ENCODE peak calls at places on chromosomes 4 and X, in eight cellular contexts. O, Z, L, E, U, A, K and G are unnamed samples.

GRCh38 chr4:6855692-6856297 is 53.8 kb upstream of the TBC1D14 start:
- DNase-seq in O (peak), Z (no peak), L (no peak), E (peak), U (no peak), A (no peak), K (no peak), G (no peak)

GRCh38 chr4:147003956-147004580 is 58.4 kb upstream of the TTC29 start:
- DNase-seq in O (no peak), Z (no peak), L (no peak), E (no peak), U (no peak), A (no peak), K (no peak), G (no peak)

GRCh38 chrX:8179653-8180052 is 8.6 kb upstream of the VCX2 start:
- DNase-seq in O (no peak), Z (no peak), L (no peak), E (no peak), U (no peak), A (no peak), K (no peak), G (no peak)

GRCh38 chr4:87114245-87115062 is 106.0 kb downstream of the KLHL8 start:
- DNase-seq in O (no peak), Z (no peak), L (no peak), E (no peak), U (peak), A (no peak), K (no peak), G (no peak)

GRCh38 chr4:64584981-64585557 is 175.8 kb upstream of the TECRL start:
- DNase-seq in O (peak), Z (no peak), L (peak), E (peak), U (peak), A (no peak), K (no peak), G (no peak)

GRCh38 chr4:7457201-7458065 is 22.7 kb upstream of the PSAPL1 start:
- DNase-seq in O (no peak), Z (no peak), L (no peak), E (no peak), U (no peak), A (no peak), K (no peak), G (no peak)

GRCh38 chrX:112688242-112688641 is 8.5 kb upstream of the LHFPL1 start:
- DNase-seq in O (no peak), Z (no peak), L (no peak), E (no peak), U (no peak), A (no peak), K (no peak), G (no peak)

GRCh38 chr4:86497980-86498379 is 96.1 kb upstream of the PTPN13 start:
- DNase-seq in O (no peak), Z (no peak), L (no peak), E (no peak), U (no peak), A (no peak), K (no peak), G (no peak)

GRCh38 chrX:12894074-12894691 is 12.2 kb upstream of the TLR8 start:
- DNase-seq in O (peak), Z (no peak), L (peak), E (no peak), U (peak), A (peak), K (no peak), G (no peak)

GRCh38 chr4:40190880-40191815 is 5.7 kb upstream of the RHOH start:
- DNase-seq in O (no peak), Z (no peak), L (peak), E (no peak), U (no peak), A (no peak), K (no peak), G (no peak)

GRCh38 chrX:40085714-40086113 is 12.0 kb downstream of the BCOR start:
- DNase-seq in O (no peak), Z (no peak), L (no peak), E (no peak), U (no peak), A (no peak), K (no peak), G (no peak)

GRCh38 chr4:73508651-73509050 is 27.1 kb downstream of the AFM start:
- DNase-seq in O (no peak), Z (no peak), L (no peak), E (no peak), U (no peak), A (peak), K (no peak), G (no peak)

GRCh38 chr4:156615066-156615514 is 356.5 kb downstream of the PDGFC start:
- DNase-seq in O (peak), Z (no peak), L (no peak), E (peak), U (no peak), A (no peak), K (no peak), G (no peak)

GRCh38 chr4:20432098-20432497 is 180.4 kb downstream of the SLIT2 start:
- DNase-seq in O (no peak), Z (no peak), L (no peak), E (peak), U (no peak), A (no peak), K (no peak), G (no peak)

GRCh38 chrX:17412692-17413091 is 37.7 kb downstream of the NHS start:
- DNase-seq in O (peak), Z (no peak), L (no peak), E (peak), U (no peak), A (no peak), K (no peak), G (no peak)

GRCh38 chrX:45840411-45840950 is 639.8 kb upstream of the DIPK2B start:
- DNase-seq in O (no peak), Z (no peak), L (no peak), E (no peak), U (no peak), A (no peak), K (no peak), G (no peak)

GRCh38 chr4:78907638-78908037 is 31.6 kb downstream of the PAQR3 start:
- DNase-seq in O (no peak), Z (no peak), L (no peak), E (no peak), U (no peak), A (no peak), K (no peak), G (no peak)

GRCh38 chrX:110146521-110146920 is 143.6 kb downstream of the TMEM164 start:
- DNase-seq in O (peak), Z (no peak), L (peak), E (no peak), U (peak), A (peak), K (no peak), G (no peak)

GRCh38 chr4:113540859-113541258 is 220.7 kb downstream of the CAMK2D start:
- DNase-seq in O (peak), Z (no peak), L (no peak), E (peak), U (no peak), A (no peak), K (no peak), G (no peak)

GRCh38 chr4:24622435-24622834 is 38.1 kb upstream of the DHX15 start:
- DNase-seq in O (no peak), Z (no peak), L (no peak), E (no peak), U (no peak), A (no peak), K (no peak), G (no peak)

GRCh38 chrX:18877472-18877871 is 106.4 kb downstream of the PHKA2 start:
- DNase-seq in O (no peak), Z (no peak), L (no peak), E (no peak), U (no peak), A (peak), K (no peak), G (no peak)

GRCh38 chr4:8238515-8239053 is 31.0 kb upstream of the HTRA3 start:
- DNase-seq in O (no peak), Z (no peak), L (peak), E (no peak), U (peak), A (no peak), K (no peak), G (no peak)

GRCh38 chr4:89303177-89303576 is 4.4 kb downstream of the GPRIN3 start:
- DNase-seq in O (no peak), Z (no peak), L (no peak), E (no peak), U (no peak), A (peak), K (no peak), G (peak)

GRCh38 chrX:9846631-9847030 is 60.4 kb downstream of the SHROOM2 start:
- DNase-seq in O (no peak), Z (no peak), L (no peak), E (peak), U (no peak), A (no peak), K (no peak), G (no peak)

GRCh38 chr4:38673109-38673978 is 9.3 kb downstream of the KLF3 start:
- DNase-seq in O (no peak), Z (no peak), L (no peak), E (no peak), U (no peak), A (peak), K (no peak), G (no peak)

GRCh38 chr4:15027921-15028435 is 25.7 kb downstream of the CPEB2 start:
- DNase-seq in O (no peak), Z (no peak), L (no peak), E (no peak), U (no peak), A (no peak), K (no peak), G (no peak)

GRCh38 chr4:25890653-25891485 is 23.2 kb upstream of the SMIM20 start:
- DNase-seq in O (no peak), Z (no peak), L (no peak), E (no peak), U (no peak), A (no peak), K (no peak), G (no peak)

GRCh38 chr4:88999392-88999791 is 57.6 kb downstream of the FAM13A start:
- DNase-seq in O (no peak), Z (no peak), L (no peak), E (no peak), U (no peak), A (no peak), K (no peak), G (no peak)

GRCh38 chrX:9133426-9133825 is 99.5 kb upstream of the FAM9B start:
- DNase-seq in O (peak), Z (no peak), L (no peak), E (peak), U (no peak), A (no peak), K (no peak), G (no peak)

GRCh38 chr4:75658881-75659280 is 14.3 kb downstream of the G3BP2 start:
- DNase-seq in O (peak), Z (no peak), L (no peak), E (peak), U (no peak), A (no peak), K (no peak), G (no peak)

GRCh38 chr4:175443547-175443946 is 368.5 kb downstream of the GPM6A start:
- DNase-seq in O (no peak), Z (no peak), L (peak), E (no peak), U (no peak), A (no peak), K (no peak), G (no peak)

GRCh38 chr4:180950377-180950776 is 1292.8 kb upstream of the TENM3 start:
- DNase-seq in O (no peak), Z (no peak), L (no peak), E (no peak), U (no peak), A (no peak), K (no peak), G (no peak)

GRCh38 chr4:136395212-136395722 is 1137.0 kb downstream of the PCDH18 start:
- DNase-seq in O (no peak), Z (no peak), L (no peak), E (no peak), U (no peak), A (no peak), K (no peak), G (no peak)

GRCh38 chr4:1409079-1409805 is 3.0 kb upstream of the NKX1-1 start:
- DNase-seq in O (no peak), Z (no peak), L (no peak), E (no peak), U (no peak), A (peak), K (no peak), G (no peak)

GRCh38 chr4:1407657-1408333 is 1.6 kb upstream of the NKX1-1 start:
- DNase-seq in O (no peak), Z (no peak), L (no peak), E (no peak), U (no peak), A (no peak), K (no peak), G (no peak)

GRCh38 chr4:1409806-1410425 is 3.7 kb upstream of the NKX1-1 start:
- DNase-seq in O (no peak), Z (no peak), L (no peak), E (no peak), U (no peak), A (no peak), K (no peak), G (no peak)

GRCh38 chr4:1406946-1407656 is 859 bp upstream of the NKX1-1 start:
- DNase-seq in O (no peak), Z (no peak), L (no peak), E (no peak), U (no peak), A (no peak), K (no peak), G (no peak)

DNA sequence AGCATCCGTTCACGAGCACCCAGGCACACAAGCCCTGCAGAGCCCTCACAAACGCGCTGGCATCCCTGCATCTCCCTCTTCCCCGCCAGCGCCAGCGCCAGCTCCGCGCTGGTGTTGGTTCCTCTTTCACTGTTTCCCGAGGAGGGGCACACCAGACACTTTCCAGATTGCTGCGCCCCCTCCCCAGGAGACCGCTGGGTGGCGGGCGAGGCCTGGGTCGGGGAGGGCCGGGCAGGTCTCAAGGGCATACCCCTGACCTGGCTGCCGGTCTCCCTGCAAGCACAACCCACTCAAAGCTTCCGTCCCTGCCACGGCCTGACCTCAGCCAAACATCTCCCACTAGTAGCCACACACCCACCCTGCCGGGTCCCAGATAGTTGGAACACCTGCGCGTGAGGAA is 2.2 kb upstream of the NKX1-1 start:
- DNase-seq in O (no peak), Z (no peak), L (no peak), E (no peak), U (peak), A (peak), K (no peak), G (no peak)
- TF ChIP-seq CTCF in O (no peak), Z (no peak), L (no peak), E (no peak), U (no peak), A (no peak), K (no peak), G (no peak)

GRCh38 chr4:124334119-124334518 is 378.4 kb downstream of the ANKRD50 start:
- DNase-seq in O (peak), Z (peak), L (peak), E (peak), U (peak), A (no peak), K (no peak), G (no peak)
- TF ChIP-seq CTCF in O (peak), Z (peak), L (peak), E (peak), U (peak), A (no peak), K (peak), G (peak)

GRCh38 chr4:184538023-184538599 is 63.8 kb upstream of the IRF2 start:
- DNase-seq in O (peak), Z (peak), L (peak), E (peak), U (peak), A (peak), K (peak), G (peak)
- TF ChIP-seq CTCF in O (peak), Z (peak), L (peak), E (peak), U (peak), A (peak), K (peak), G (peak)

DNA sequence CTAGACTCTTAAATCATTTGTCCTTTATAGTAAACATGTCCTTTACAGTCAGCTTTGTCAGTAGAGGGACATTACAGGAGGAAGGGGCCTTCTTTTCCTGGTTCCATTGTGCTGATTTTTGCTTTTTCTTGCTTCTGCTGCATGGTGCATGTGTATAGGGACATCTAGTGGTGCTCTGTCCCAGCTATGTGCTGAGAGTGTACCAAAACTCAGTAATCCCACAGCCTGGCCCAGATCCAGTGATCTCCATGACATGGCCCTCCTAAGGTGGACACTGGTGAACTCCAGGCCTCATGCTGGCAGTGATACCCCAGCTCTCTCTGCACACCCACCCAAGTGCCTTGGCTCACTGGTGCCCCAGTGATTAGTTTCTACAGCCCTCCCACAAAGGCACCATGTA is 45.2 kb downstream of the MAGEB17 start:
- DNase-seq in O (peak), Z (no peak), L (peak), E (no peak), U (peak), A (no peak), K (no peak), G (no peak)
- TF ChIP-seq CTCF in O (peak), Z (peak), L (peak), E (peak), U (no peak), A (no peak), K (no peak), G (no peak)

GRCh38 chr4:123545569-123546122 is 149.1 kb downstream of the SPRY1 start:
- DNase-seq in O (no peak), Z (peak), L (no peak), E (peak), U (no peak), A (no peak), K (no peak), G (no peak)
- TF ChIP-seq CTCF in O (no peak), Z (no peak), L (no peak), E (no peak), U (no peak), A (no peak), K (no peak), G (no peak)

GRCh38 chr4:80614319-80614718 is 278.8 kb downstream of the CFAP299 start:
- DNase-seq in O (no peak), Z (no peak), L (no peak), E (no peak), U (no peak), A (no peak), K (no peak), G (no peak)

GRCh38 chr4:80615099-80615498 is 279.6 kb downstream of the CFAP299 start:
- DNase-seq in O (no peak), Z (no peak), L (no peak), E (no peak), U (no peak), A (no peak), K (no peak), G (no peak)

DNA sequence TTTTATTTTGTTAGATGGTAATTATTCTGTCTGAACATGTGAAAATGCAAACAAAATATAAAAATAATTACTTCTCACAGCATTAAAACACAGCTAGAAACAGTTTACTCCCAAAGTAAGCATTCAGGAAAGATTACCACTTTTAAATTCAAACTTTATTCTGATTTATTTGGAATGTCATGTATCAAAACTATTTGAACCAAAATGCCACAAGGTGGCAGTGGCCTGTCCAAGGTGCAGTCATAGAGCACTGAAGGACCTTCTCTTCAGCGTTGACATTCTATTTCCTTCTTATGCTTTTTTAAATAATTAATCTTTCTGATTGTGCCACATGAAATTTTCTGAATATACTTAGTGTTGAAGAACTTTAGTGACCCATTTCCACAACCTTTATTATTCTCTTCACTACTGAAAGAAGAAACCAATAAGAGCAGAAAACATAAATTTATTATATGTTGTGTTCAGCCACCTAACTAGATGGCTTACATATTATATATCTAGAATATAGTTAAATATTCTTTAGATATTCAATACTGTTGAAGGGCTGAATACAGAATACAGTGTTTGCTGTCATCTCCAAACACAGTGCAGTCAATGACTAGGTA is 283.6 kb downstream of the CFAP299 start:
- DNase-seq in O (no peak), Z (no peak), L (peak), E (peak), U (peak), A (peak), K (no peak), G (no peak)
- TF ChIP-seq CTCF in O (no peak), Z (peak), L (peak), E (no peak), U (peak), A (no peak), K (peak), G (no peak)

DNA sequence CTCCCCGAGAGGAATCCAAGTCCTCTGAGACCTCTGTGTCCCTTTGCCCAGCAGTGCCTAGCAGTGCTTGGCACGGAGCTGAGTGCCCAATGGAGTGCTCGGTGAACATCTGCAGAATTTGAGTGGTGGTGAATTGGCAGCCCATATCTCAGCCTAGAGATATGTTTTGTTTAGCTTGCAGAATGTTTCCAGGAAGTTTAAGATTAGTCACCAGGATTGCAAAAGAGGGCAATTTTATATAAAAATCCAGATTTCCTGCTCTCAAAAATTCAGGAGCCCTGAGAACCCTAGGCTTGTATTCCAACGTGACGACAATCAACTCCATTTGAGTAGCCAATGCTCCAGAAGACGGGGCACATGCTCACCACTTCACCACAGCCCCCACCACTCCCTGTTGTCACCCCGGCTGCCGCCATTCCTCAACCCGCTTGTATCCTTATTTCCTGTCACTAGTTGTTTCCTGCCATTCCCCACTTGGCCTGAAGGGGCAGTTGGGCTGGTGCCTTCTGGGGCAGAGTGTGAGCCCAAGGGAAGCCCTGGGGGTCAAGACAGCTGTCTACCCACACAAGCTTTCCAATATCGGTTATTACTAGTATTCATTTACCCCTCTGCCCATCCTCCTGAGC is 116.9 kb downstream of the EFNB1 start:
- DNase-seq in O (peak), Z (no peak), L (no peak), E (peak), U (peak), A (no peak), K (no peak), G (peak)
- TF ChIP-seq CTCF in O (peak), Z (peak), L (peak), E (peak), U (peak), A (no peak), K (no peak), G (peak)

GRCh38 chr4:244471-244870 is 60.8 kb downstream of the ZNF732 start:
- DNase-seq in O (no peak), Z (no peak), L (peak), E (no peak), U (no peak), A (peak), K (no peak), G (no peak)

GRCh38 chr4:243407-243806 is 61.9 kb downstream of the ZNF732 start:
- DNase-seq in O (no peak), Z (no peak), L (no peak), E (no peak), U (no peak), A (no peak), K (no peak), G (no peak)

GRCh38 chr4:242121-242848 is 63.0 kb downstream of the ZNF732 start:
- DNase-seq in O (peak), Z (peak), L (peak), E (peak), U (peak), A (peak), K (no peak), G (peak)
- TF ChIP-seq CTCF in O (peak), Z (peak), L (peak), E (no peak), U (peak), A (peak), K (peak), G (peak)

GRCh38 chr4:92047209-92047877 is 256.4 kb upstream of the GRID2 start:
- DNase-seq in O (peak), Z (no peak), L (no peak), E (peak), U (no peak), A (no peak), K (no peak), G (no peak)
- TF ChIP-seq CTCF in O (peak), Z (peak), L (no peak), E (no peak), U (no peak), A (no peak), K (no peak), G (no peak)